ENCODE peak calls at places on chromosomes 4 and X, in five cellular contexts. One of them, this sample, is unnamed. For H3K27me3 and H4K20me1, the result is how much of the 10 kb centered on the place peaks cover.

GRCh38 chr4:73589887-73590801 is 30.1 kb downstream of the RASSF6 start:
- DNase-seq in neural progenitor cell: no peak
- DNase-seq in PC-3: no peak
- DNase-seq in fibroblast of lung: no peak
- DNase-seq in mammary epithelial cell: no peak
- DNase-seq in this sample: peak

GRCh38 chr4:42519803-42520417 is 122.6 kb downstream of the SHISA3 start:
- DNase-seq in neural progenitor cell: peak
- DNase-seq in PC-3: peak
- DNase-seq in fibroblast of lung: peak
- DNase-seq in mammary epithelial cell: peak
- DNase-seq in this sample: peak

GRCh38 chr4:147846318-147847135 is 114.6 kb downstream of the ARHGAP10 start:
- DNase-seq in neural progenitor cell: no peak
- DNase-seq in PC-3: no peak
- DNase-seq in fibroblast of lung: peak
- DNase-seq in mammary epithelial cell: no peak
- DNase-seq in this sample: no peak

GRCh38 chrX:69932323-69932722 is 117.4 kb downstream of the AWAT2 start:
- DNase-seq in neural progenitor cell: no peak
- DNase-seq in PC-3: no peak
- DNase-seq in fibroblast of lung: no peak
- DNase-seq in mammary epithelial cell: no peak
- DNase-seq in this sample: no peak

GRCh38 chrX:29869837-29870236 is 345.5 kb upstream of the MAGEB2 start:
- DNase-seq in neural progenitor cell: no peak
- DNase-seq in PC-3: no peak
- DNase-seq in fibroblast of lung: no peak
- DNase-seq in mammary epithelial cell: no peak
- DNase-seq in this sample: no peak

GRCh38 chr4:25031077-25031606 is 396 bp upstream of the LGI2 start:
- DNase-seq in neural progenitor cell: peak
- DNase-seq in PC-3: no peak
- DNase-seq in fibroblast of lung: peak
- DNase-seq in mammary epithelial cell: no peak
- DNase-seq in this sample: peak

GRCh38 chr4:122793811-122794210 is 32.8 kb upstream of the FGF2 start:
- DNase-seq in neural progenitor cell: no peak
- DNase-seq in PC-3: no peak
- DNase-seq in fibroblast of lung: no peak
- DNase-seq in mammary epithelial cell: no peak
- DNase-seq in this sample: no peak

GRCh38 chrX:70001269-70001668 is 48.5 kb downstream of the AWAT2 start:
- DNase-seq in neural progenitor cell: no peak
- DNase-seq in PC-3: no peak
- DNase-seq in fibroblast of lung: no peak
- DNase-seq in mammary epithelial cell: no peak
- DNase-seq in this sample: no peak

GRCh38 chrX:155766321-155766720 is 114.8 kb upstream of the VAMP7 start:
- DNase-seq in neural progenitor cell: no peak
- DNase-seq in PC-3: no peak
- DNase-seq in fibroblast of lung: no peak
- DNase-seq in mammary epithelial cell: no peak
- DNase-seq in this sample: no peak

GRCh38 chr4:4384837-4385236 is 2.1 kb upstream of the NSG1 start:
- DNase-seq in neural progenitor cell: peak
- DNase-seq in PC-3: peak
- DNase-seq in fibroblast of lung: no peak
- DNase-seq in mammary epithelial cell: peak
- DNase-seq in this sample: no peak

GRCh38 chrX:118570209-118570608 is 74.6 kb downstream of the DOCK11 start:
- DNase-seq in neural progenitor cell: no peak
- DNase-seq in PC-3: no peak
- DNase-seq in fibroblast of lung: no peak
- DNase-seq in mammary epithelial cell: no peak
- DNase-seq in this sample: no peak

GRCh38 chrX:2360731-2361130 is 140.0 kb downstream of the DHRSX start:
- DNase-seq in neural progenitor cell: no peak
- DNase-seq in PC-3: no peak
- DNase-seq in fibroblast of lung: no peak
- DNase-seq in mammary epithelial cell: no peak
- DNase-seq in this sample: no peak

GRCh38 chr4:1206299-1207156 is 34.1 kb upstream of the SPON2 start:
- DNase-seq in neural progenitor cell: no peak
- DNase-seq in PC-3: no peak
- DNase-seq in fibroblast of lung: no peak
- DNase-seq in mammary epithelial cell: no peak
- DNase-seq in this sample: no peak

GRCh38 chr4:178311992-178312391 is 869.8 kb upstream of the AGA start:
- DNase-seq in neural progenitor cell: no peak
- DNase-seq in PC-3: no peak
- DNase-seq in fibroblast of lung: no peak
- DNase-seq in mammary epithelial cell: no peak
- DNase-seq in this sample: no peak

GRCh38 chr4:22190855-22191254 is 242.3 kb upstream of the KCNIP4 start:
- DNase-seq in neural progenitor cell: no peak
- DNase-seq in PC-3: peak
- DNase-seq in fibroblast of lung: peak
- DNase-seq in mammary epithelial cell: peak
- DNase-seq in this sample: peak

GRCh38 chr4:80271806-80272205 is 5.3 kb downstream of the FGF5 start:
- DNase-seq in neural progenitor cell: no peak
- DNase-seq in PC-3: peak
- DNase-seq in fibroblast of lung: peak
- DNase-seq in mammary epithelial cell: no peak
- DNase-seq in this sample: no peak

GRCh38 chr4:168656055-168656660 is 159.3 kb downstream of the PALLD start:
- DNase-seq in neural progenitor cell: no peak
- DNase-seq in PC-3: peak
- DNase-seq in fibroblast of lung: peak
- DNase-seq in mammary epithelial cell: peak
- DNase-seq in this sample: no peak

GRCh38 chrX:150456941-150457340 is 93.8 kb downstream of the MAMLD1 start:
- DNase-seq in neural progenitor cell: no peak
- DNase-seq in PC-3: no peak
- DNase-seq in fibroblast of lung: no peak
- DNase-seq in mammary epithelial cell: no peak
- DNase-seq in this sample: no peak

GRCh38 chrX:1487401-1487800 is 34.7 kb upstream of the ASMTL start:
- DNase-seq in neural progenitor cell: no peak
- DNase-seq in PC-3: no peak
- DNase-seq in fibroblast of lung: no peak
- DNase-seq in mammary epithelial cell: no peak
- DNase-seq in this sample: no peak

GRCh38 chr4:3857316-3857926 is 91.2 kb downstream of the ADRA2C start:
- DNase-seq in neural progenitor cell: no peak
- DNase-seq in PC-3: no peak
- DNase-seq in fibroblast of lung: no peak
- DNase-seq in mammary epithelial cell: no peak
- DNase-seq in this sample: no peak

GRCh38 chrX:37958493-37959211 is 47.7 kb upstream of the SYTL5 start:
- DNase-seq in neural progenitor cell: no peak
- DNase-seq in PC-3: no peak
- DNase-seq in fibroblast of lung: no peak
- DNase-seq in mammary epithelial cell: no peak
- DNase-seq in this sample: peak

GRCh38 chr4:153246446-153247115 is 42.3 kb downstream of the TRIM2 start:
- DNase-seq in neural progenitor cell: no peak
- DNase-seq in PC-3: no peak
- DNase-seq in fibroblast of lung: no peak
- DNase-seq in mammary epithelial cell: no peak
- DNase-seq in this sample: no peak

GRCh38 chrX:53093177-53093655 is 726 bp upstream of the KANTR start:
- DNase-seq in neural progenitor cell: peak
- DNase-seq in PC-3: peak
- DNase-seq in fibroblast of lung: peak
- DNase-seq in mammary epithelial cell: peak
- DNase-seq in this sample: peak

GRCh38 chrX:152450076-152450475 is 1.0 kb downstream of the GABRA3 start:
- DNase-seq in neural progenitor cell: no peak
- DNase-seq in PC-3: no peak
- DNase-seq in fibroblast of lung: no peak
- DNase-seq in mammary epithelial cell: no peak
- DNase-seq in this sample: no peak
- H3K27me3 ChIP-seq in neural progenitor cell: under half
- H3K27me3 ChIP-seq in PC-3: under half
- H3K27me3 ChIP-seq in fibroblast of lung: under half
- H3K27me3 ChIP-seq in mammary epithelial cell: under half
- H3K27me3 ChIP-seq in this sample: under half

DNA sequence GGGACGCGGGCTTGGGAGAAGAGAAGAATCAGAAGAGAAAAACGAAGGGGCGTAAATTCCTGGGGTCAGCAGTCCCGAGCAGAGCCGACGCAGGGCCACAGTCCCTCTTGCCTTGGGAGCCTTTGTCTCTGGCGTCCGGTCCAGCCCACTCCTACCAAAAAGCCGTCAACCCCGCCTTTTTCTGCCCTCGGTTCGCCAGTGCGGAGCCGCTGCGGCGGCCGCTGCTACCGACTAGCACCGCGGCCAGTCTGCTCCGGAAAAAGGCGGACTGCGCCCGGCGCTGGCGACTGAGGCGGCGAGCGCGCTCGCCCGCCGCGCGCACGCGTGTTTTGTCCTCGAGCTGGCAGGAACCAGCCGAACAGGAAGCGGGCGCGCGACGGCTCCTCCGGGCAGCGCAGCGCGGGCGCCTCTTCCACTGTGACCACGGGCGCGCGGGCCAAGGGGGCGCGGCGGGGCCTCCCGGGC is 502 bp downstream of the HNRNPDL start:
- DNase-seq in neural progenitor cell: peak
- DNase-seq in PC-3: no peak
- DNase-seq in fibroblast of lung: peak
- DNase-seq in mammary epithelial cell: peak
- DNase-seq in this sample: no peak
- H4K20me1 ChIP-seq in neural progenitor cell: half or more
- H4K20me1 ChIP-seq in PC-3: half or more
- H4K20me1 ChIP-seq in fibroblast of lung: under half
- H4K20me1 ChIP-seq in mammary epithelial cell: under half
- H4K20me1 ChIP-seq in this sample: half or more

GRCh38 chr4:82043809-82044137 is 330.0 kb downstream of the HNRNPD start:
- DNase-seq in neural progenitor cell: no peak
- DNase-seq in PC-3: no peak
- DNase-seq in fibroblast of lung: no peak
- DNase-seq in mammary epithelial cell: no peak
- DNase-seq in this sample: no peak
- H3K27me3 ChIP-seq in neural progenitor cell: half or more
- H3K27me3 ChIP-seq in PC-3: half or more
- H3K27me3 ChIP-seq in fibroblast of lung: under half
- H3K27me3 ChIP-seq in mammary epithelial cell: under half
- H3K27me3 ChIP-seq in this sample: under half

GRCh38 chrX:51896626-51897025 is 3.2 kb downstream of the MAGED1 start:
- DNase-seq in neural progenitor cell: no peak
- DNase-seq in PC-3: no peak
- DNase-seq in fibroblast of lung: no peak
- DNase-seq in mammary epithelial cell: no peak
- DNase-seq in this sample: no peak

GRCh38 chrX:51902651-51903050 is 9.2 kb downstream of the MAGED1 start:
- DNase-seq in neural progenitor cell: no peak
- DNase-seq in PC-3: no peak
- DNase-seq in fibroblast of lung: no peak
- DNase-seq in mammary epithelial cell: no peak
- DNase-seq in this sample: no peak

GRCh38 chrX:51894697-51895336 is 1.4 kb downstream of the MAGED1 start:
- DNase-seq in neural progenitor cell: peak
- DNase-seq in PC-3: no peak
- DNase-seq in fibroblast of lung: peak
- DNase-seq in mammary epithelial cell: no peak
- DNase-seq in this sample: peak

GRCh38 chrX:51893931-51894696 is 691 bp downstream of the MAGED1 start:
- DNase-seq in neural progenitor cell: peak
- DNase-seq in PC-3: peak
- DNase-seq in fibroblast of lung: peak
- DNase-seq in mammary epithelial cell: peak
- DNase-seq in this sample: peak

GRCh38 chrX:51899741-51900140 is 6.3 kb downstream of the MAGED1 start:
- DNase-seq in neural progenitor cell: no peak
- DNase-seq in PC-3: no peak
- DNase-seq in fibroblast of lung: no peak
- DNase-seq in mammary epithelial cell: no peak
- DNase-seq in this sample: no peak
- H4K20me1 ChIP-seq in neural progenitor cell: under half
- H4K20me1 ChIP-seq in PC-3: under half
- H4K20me1 ChIP-seq in fibroblast of lung: under half
- H4K20me1 ChIP-seq in mammary epithelial cell: under half
- H4K20me1 ChIP-seq in this sample: under half

DNA sequence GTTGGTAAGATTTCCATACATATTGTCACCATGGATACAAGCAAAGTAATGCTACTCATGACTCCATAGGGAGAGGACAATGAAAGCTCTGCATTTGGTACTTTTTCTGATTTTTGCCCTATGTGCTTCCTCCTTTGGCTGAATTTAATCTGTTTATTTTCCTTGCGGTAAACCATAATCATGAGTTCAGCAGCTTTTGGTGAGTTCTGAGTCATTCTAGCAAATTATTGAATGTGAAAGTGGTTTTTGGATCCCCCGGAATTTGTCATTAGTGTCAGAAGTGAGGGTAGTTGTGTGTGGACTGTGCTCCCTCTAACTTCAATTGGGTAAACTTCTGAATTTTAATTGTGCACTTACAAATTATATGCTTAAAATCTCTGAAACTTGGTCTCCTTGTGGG is 170.3 kb downstream of the MOSPD2 start:
- DNase-seq in neural progenitor cell: no peak
- DNase-seq in PC-3: no peak
- DNase-seq in fibroblast of lung: no peak
- DNase-seq in mammary epithelial cell: no peak
- DNase-seq in this sample: no peak
- H3K27me3 ChIP-seq in neural progenitor cell: under half
- H3K27me3 ChIP-seq in PC-3: under half
- H3K27me3 ChIP-seq in fibroblast of lung: under half
- H3K27me3 ChIP-seq in mammary epithelial cell: under half
- H3K27me3 ChIP-seq in this sample: under half

GRCh38 chr4:98641393-98641792 is 17.0 kb downstream of the TSPAN5 start:
- DNase-seq in neural progenitor cell: no peak
- DNase-seq in PC-3: no peak
- DNase-seq in fibroblast of lung: no peak
- DNase-seq in mammary epithelial cell: no peak
- DNase-seq in this sample: no peak
- H4K20me1 ChIP-seq in neural progenitor cell: under half
- H4K20me1 ChIP-seq in PC-3: under half
- H4K20me1 ChIP-seq in fibroblast of lung: under half
- H4K20me1 ChIP-seq in mammary epithelial cell: under half
- H4K20me1 ChIP-seq in this sample: under half

GRCh38 chr4:119243868-119244267 is 31.4 kb downstream of the USP53 start:
- DNase-seq in neural progenitor cell: no peak
- DNase-seq in PC-3: no peak
- DNase-seq in fibroblast of lung: no peak
- DNase-seq in mammary epithelial cell: no peak
- DNase-seq in this sample: no peak
- H3K27me3 ChIP-seq in neural progenitor cell: under half
- H3K27me3 ChIP-seq in PC-3: under half
- H3K27me3 ChIP-seq in fibroblast of lung: under half
- H3K27me3 ChIP-seq in mammary epithelial cell: under half
- H3K27me3 ChIP-seq in this sample: under half

GRCh38 chr4:30538794-30539193 is 181.4 kb upstream of the PCDH7 start:
- DNase-seq in neural progenitor cell: no peak
- DNase-seq in PC-3: no peak
- DNase-seq in fibroblast of lung: peak
- DNase-seq in mammary epithelial cell: no peak
- DNase-seq in this sample: no peak
- H4K20me1 ChIP-seq in neural progenitor cell: under half
- H4K20me1 ChIP-seq in PC-3: under half
- H4K20me1 ChIP-seq in fibroblast of lung: under half
- H4K20me1 ChIP-seq in mammary epithelial cell: under half
- H4K20me1 ChIP-seq in this sample: under half

GRCh38 chr4:7524064-7524682 is 89.4 kb upstream of the PSAPL1 start:
- DNase-seq in neural progenitor cell: no peak
- DNase-seq in PC-3: no peak
- DNase-seq in fibroblast of lung: no peak
- DNase-seq in mammary epithelial cell: no peak
- DNase-seq in this sample: no peak
- H3K27me3 ChIP-seq in neural progenitor cell: under half
- H3K27me3 ChIP-seq in PC-3: under half
- H3K27me3 ChIP-seq in fibroblast of lung: under half
- H3K27me3 ChIP-seq in mammary epithelial cell: under half
- H3K27me3 ChIP-seq in this sample: under half

This sample was measured in hepatocyte.